ENCODE peak calls at places on chromosomes 12 and 14, in four cellular contexts. One of them, this sample, is unnamed. For H3K27me3 and H3K4me1, the result is how much of the 10 kb centered on the place peaks cover.

GRCh38 chr14:102922490-102923200 is at the start of gene AMN:
- DNase-seq in hepatocyte: peak
- DNase-seq in MM.1S: no peak
- DNase-seq in esophagus squamous epithelium: no peak
- DNase-seq in this sample: peak

GRCh38 chr12:75205556-75205955 is 4.1 kb downstream of the KCNC2 start:
- DNase-seq in hepatocyte: no peak
- DNase-seq in MM.1S: no peak
- DNase-seq in esophagus squamous epithelium: no peak
- DNase-seq in this sample: no peak

GRCh38 chr14:94671870-94672444 is 59.8 kb downstream of the SERPINA3 start:
- DNase-seq in hepatocyte: no peak
- DNase-seq in MM.1S: no peak
- DNase-seq in esophagus squamous epithelium: no peak
- DNase-seq in this sample: no peak

GRCh38 chr12:18899678-18900317 is 161.9 kb downstream of the CAPZA3 start:
- DNase-seq in esophagus squamous epithelium: no peak
- DNase-seq in hepatocyte: no peak
- DNase-seq in MM.1S: no peak
- DNase-seq in this sample: no peak

GRCh38 chr12:39752482-39753147 is 133.0 kb upstream of the ABCD2 start:
- DNase-seq in hepatocyte: no peak
- DNase-seq in MM.1S: peak
- DNase-seq in esophagus squamous epithelium: no peak
- DNase-seq in this sample: no peak

GRCh38 chr14:102517412-102518062 is 8.0 kb upstream of the ANKRD9 start:
- DNase-seq in esophagus squamous epithelium: no peak
- DNase-seq in MM.1S: no peak
- DNase-seq in hepatocyte: peak
- DNase-seq in this sample: peak

GRCh38 chr14:59465570-59466150 is 480 bp upstream of the GPR135 start:
- DNase-seq in hepatocyte: no peak
- DNase-seq in esophagus squamous epithelium: no peak
- DNase-seq in MM.1S: no peak
- DNase-seq in this sample: no peak

GRCh38 chr12:115920395-115921183 is 356.9 kb downstream of the MED13L start:
- DNase-seq in esophagus squamous epithelium: no peak
- DNase-seq in hepatocyte: no peak
- DNase-seq in MM.1S: no peak
- DNase-seq in this sample: no peak

GRCh38 chr12:120453977-120454376 is 7.7 kb downstream of the GATC start:
- DNase-seq in MM.1S: peak
- DNase-seq in hepatocyte: no peak
- DNase-seq in esophagus squamous epithelium: no peak
- DNase-seq in this sample: no peak

GRCh38 chr12:110639336-110640178 is 25.6 kb downstream of the TCTN1 start:
- DNase-seq in hepatocyte: no peak
- DNase-seq in esophagus squamous epithelium: no peak
- DNase-seq in MM.1S: peak
- DNase-seq in this sample: no peak

GRCh38 chr12:11722578-11723138 is 73.2 kb downstream of the ETV6 start:
- DNase-seq in hepatocyte: no peak
- DNase-seq in MM.1S: no peak
- DNase-seq in esophagus squamous epithelium: no peak
- DNase-seq in this sample: no peak

GRCh38 chr12:85805654-85806053 is 30.6 kb downstream of the RASSF9 start:
- DNase-seq in esophagus squamous epithelium: no peak
- DNase-seq in hepatocyte: no peak
- DNase-seq in MM.1S: no peak
- DNase-seq in this sample: no peak

GRCh38 chr12:132367401-132367851 is 38.0 kb upstream of the GALNT9 start:
- DNase-seq in MM.1S: no peak
- DNase-seq in hepatocyte: no peak
- DNase-seq in esophagus squamous epithelium: no peak
- DNase-seq in this sample: no peak

GRCh38 chr14:69547701-69548348 is 26.8 kb downstream of the CCDC177 start:
- DNase-seq in MM.1S: no peak
- DNase-seq in esophagus squamous epithelium: no peak
- DNase-seq in hepatocyte: peak
- DNase-seq in this sample: no peak
- TF ChIP-seq CTCF in MM.1S: peak
- TF ChIP-seq CTCF in esophagus squamous epithelium: peak
- TF ChIP-seq CTCF in hepatocyte: peak
- TF ChIP-seq CTCF in this sample: no peak

GRCh38 chr12:93582351-93582750 is 9.9 kb downstream of the SOCS2 start:
- DNase-seq in esophagus squamous epithelium: no peak
- DNase-seq in hepatocyte: no peak
- DNase-seq in MM.1S: no peak
- DNase-seq in this sample: no peak

GRCh38 chr12:93580682-93581081 is 8.2 kb downstream of the SOCS2 start:
- DNase-seq in MM.1S: no peak
- DNase-seq in esophagus squamous epithelium: no peak
- DNase-seq in hepatocyte: no peak
- DNase-seq in this sample: no peak

GRCh38 chr12:93583993-93584392 is 11.5 kb downstream of the SOCS2 start:
- DNase-seq in hepatocyte: no peak
- DNase-seq in esophagus squamous epithelium: no peak
- DNase-seq in MM.1S: no peak
- DNase-seq in this sample: no peak

GRCh38 chr12:93578221-93578620 is 5.7 kb downstream of the SOCS2 start:
- DNase-seq in esophagus squamous epithelium: no peak
- DNase-seq in MM.1S: no peak
- DNase-seq in hepatocyte: no peak
- DNase-seq in this sample: no peak

DNA sequence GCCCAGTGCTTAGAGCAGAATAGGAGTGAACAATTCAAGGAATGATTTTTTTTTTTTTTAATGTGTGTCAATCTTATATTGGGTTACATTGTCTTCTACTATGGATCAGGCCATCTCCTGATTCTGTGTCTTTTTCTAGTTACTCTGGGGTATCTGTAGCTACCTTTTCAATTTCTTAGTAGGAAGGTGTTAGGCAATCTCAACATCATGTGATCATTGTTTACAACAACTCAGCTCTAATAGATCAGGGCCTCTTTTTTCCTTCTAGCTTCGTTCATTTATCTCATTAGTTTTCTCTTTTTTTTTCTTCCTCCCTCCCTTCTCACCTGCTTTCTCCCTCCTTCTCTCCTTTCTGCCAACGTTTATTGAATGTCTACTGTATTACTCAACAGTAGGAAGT is 8.9 kb downstream of the SOCS2 start:
- DNase-seq in hepatocyte: no peak
- DNase-seq in MM.1S: no peak
- DNase-seq in esophagus squamous epithelium: no peak
- DNase-seq in this sample: no peak
- H3K27me3 ChIP-seq in hepatocyte: under half
- H3K27me3 ChIP-seq in MM.1S: under half
- H3K27me3 ChIP-seq in esophagus squamous epithelium: under half
- H3K27me3 ChIP-seq in this sample: under half

GRCh38 chr12:121786441-121786825 is 7.1 kb downstream of the RHOF start:
- DNase-seq in esophagus squamous epithelium: no peak
- DNase-seq in hepatocyte: no peak
- DNase-seq in MM.1S: no peak
- DNase-seq in this sample: peak
- H3K4me1 ChIP-seq in esophagus squamous epithelium: half or more
- H3K4me1 ChIP-seq in hepatocyte: under half
- H3K4me1 ChIP-seq in MM.1S: under half
- H3K4me1 ChIP-seq in this sample: under half

DNA sequence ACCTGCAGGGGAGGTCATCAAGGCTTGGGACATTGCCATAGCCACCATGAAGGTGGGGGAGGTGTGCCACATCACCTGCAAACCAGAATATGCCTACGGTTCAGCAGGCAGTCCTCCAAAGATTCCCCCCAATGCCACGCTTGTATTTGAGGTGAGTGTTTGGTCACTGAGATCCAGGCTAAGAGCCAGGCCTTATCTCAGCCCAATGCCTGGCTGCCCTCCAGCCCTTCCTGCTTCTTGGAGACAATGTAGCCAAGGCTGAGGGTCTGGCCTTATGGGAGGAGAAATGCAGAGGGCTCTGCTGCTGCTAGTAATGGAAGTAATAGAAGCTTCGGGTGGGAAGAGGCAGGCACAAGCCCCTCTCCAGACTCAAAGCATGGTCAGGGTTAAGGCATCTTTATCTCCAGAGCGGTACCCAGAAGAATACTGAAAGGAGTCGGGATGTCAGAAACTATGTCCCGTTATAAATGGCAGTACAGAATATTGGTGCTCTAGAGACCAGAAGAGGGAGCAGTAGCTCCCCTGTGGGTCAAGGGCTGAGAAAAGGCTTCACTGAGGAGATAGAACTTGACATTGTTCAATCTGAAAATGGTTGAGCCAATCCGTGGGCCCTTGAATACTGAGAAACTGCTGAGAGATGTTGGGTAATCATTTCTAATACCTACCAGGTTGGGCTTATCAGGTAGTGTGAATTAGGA is 3.1 kb downstream of the FKBP4 start:
- DNase-seq in MM.1S: no peak
- DNase-seq in hepatocyte: no peak
- DNase-seq in esophagus squamous epithelium: no peak
- DNase-seq in this sample: no peak
- TF ChIP-seq CTCF in MM.1S: peak
- TF ChIP-seq CTCF in hepatocyte: no peak
- TF ChIP-seq CTCF in esophagus squamous epithelium: peak
- TF ChIP-seq CTCF in this sample: peak

DNA sequence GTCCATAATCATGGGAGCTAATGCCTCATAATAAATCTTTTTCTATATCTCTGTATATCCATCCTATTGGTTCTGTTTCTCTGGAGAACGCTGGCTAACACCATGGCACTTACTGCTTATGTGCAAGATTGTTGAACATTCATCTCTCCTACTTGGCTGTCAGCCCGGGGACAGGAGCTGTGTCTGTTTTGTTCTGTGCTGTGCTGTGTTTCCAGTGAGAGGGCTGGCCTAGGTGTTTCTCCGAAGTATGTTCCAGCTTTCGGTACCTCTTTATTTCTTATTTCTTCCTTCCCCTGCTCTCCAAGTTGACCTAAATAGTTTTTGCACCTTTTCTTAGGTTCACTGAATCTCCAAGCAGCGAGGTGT is 18.8 kb upstream of the NR4A1 start:
- DNase-seq in MM.1S: no peak
- DNase-seq in hepatocyte: peak
- DNase-seq in esophagus squamous epithelium: no peak
- DNase-seq in this sample: no peak
- H3K27me3 ChIP-seq in MM.1S: under half
- H3K27me3 ChIP-seq in hepatocyte: under half
- H3K27me3 ChIP-seq in esophagus squamous epithelium: under half
- H3K27me3 ChIP-seq in this sample: under half

GRCh38 chr12:124525927-124526692 is 41.3 kb downstream of the NCOR2 start:
- DNase-seq in MM.1S: no peak
- DNase-seq in hepatocyte: no peak
- DNase-seq in esophagus squamous epithelium: no peak
- DNase-seq in this sample: no peak
- H3K4me1 ChIP-seq in MM.1S: under half
- H3K4me1 ChIP-seq in hepatocyte: under half
- H3K4me1 ChIP-seq in esophagus squamous epithelium: half or more
- H3K4me1 ChIP-seq in this sample: under half

GRCh38 chr12:3553681-3554546 is 62.9 kb downstream of the PRMT8 start:
- DNase-seq in hepatocyte: no peak
- DNase-seq in MM.1S: no peak
- DNase-seq in esophagus squamous epithelium: no peak
- DNase-seq in this sample: no peak
- TF ChIP-seq CTCF in hepatocyte: no peak
- TF ChIP-seq CTCF in MM.1S: no peak
- TF ChIP-seq CTCF in esophagus squamous epithelium: no peak
- TF ChIP-seq CTCF in this sample: no peak

DNA sequence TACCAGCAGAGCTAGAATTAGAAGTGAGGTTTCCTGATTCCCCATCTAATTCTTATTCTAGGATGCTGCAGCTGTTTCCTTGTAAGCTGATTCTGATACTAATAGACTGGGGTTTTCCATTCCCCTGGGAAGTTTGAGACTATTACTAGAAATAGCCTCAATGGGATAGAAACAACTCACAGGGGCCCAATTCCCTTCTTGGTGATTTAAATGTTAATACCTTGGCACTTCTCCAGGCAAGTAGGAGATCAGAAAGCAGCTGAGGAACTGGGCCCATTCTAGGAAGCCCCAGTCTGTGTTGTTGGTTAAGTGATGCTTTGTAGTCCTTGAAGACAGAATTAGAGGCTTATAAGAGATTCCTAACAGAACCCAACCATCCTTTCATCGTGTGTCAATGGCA is 407.0 kb upstream of the SEL1L start:
- DNase-seq in hepatocyte: no peak
- DNase-seq in esophagus squamous epithelium: no peak
- DNase-seq in MM.1S: no peak
- DNase-seq in this sample: no peak
- H3K27me3 ChIP-seq in hepatocyte: under half
- H3K27me3 ChIP-seq in esophagus squamous epithelium: under half
- H3K27me3 ChIP-seq in MM.1S: under half
- H3K27me3 ChIP-seq in this sample: under half

GRCh38 chr12:58532855-58533608 is 387.3 kb downstream of the LRIG3 start:
- DNase-seq in esophagus squamous epithelium: no peak
- DNase-seq in hepatocyte: no peak
- DNase-seq in MM.1S: no peak
- DNase-seq in this sample: no peak
- H3K4me1 ChIP-seq in esophagus squamous epithelium: half or more
- H3K4me1 ChIP-seq in hepatocyte: under half
- H3K4me1 ChIP-seq in MM.1S: under half
- H3K4me1 ChIP-seq in this sample: under half

This sample was measured in Caco-2.